ENCODE peak calls at places on chromosomes 5 and 9, in four cellular contexts. V is HepG2, R is IMR-90, P is fibroblast of lung. B is an unnamed sample.

GRCh38 chr5:176995896-176996767 is 10.4 kb downstream of the UIMC1 start:
- DNase-seq in V (no peak), R (peak), P (peak), B (no peak)

GRCh38 chr9:21770877-21771560 is 31.4 kb upstream of the MTAP start:
- DNase-seq in V (no peak), R (peak), P (peak), B (peak)

GRCh38 chr9:19102181-19102630 is 498 bp downstream of the HAUS6 start:
- DNase-seq in V (peak), R (peak), P (no peak), B (peak)

GRCh38 chr5:37991267-37991902 is 151.5 kb upstream of the GDNF start:
- DNase-seq in V (peak), R (no peak), P (no peak), B (peak)

GRCh38 chr5:88833371-88834107 is 49.4 kb downstream of the MEF2C start:
- DNase-seq in V (no peak), R (peak), P (peak), B (no peak)

GRCh38 chr5:60883229-60883628 is 39.2 kb upstream of the ELOVL7 start:
- DNase-seq in V (peak), R (no peak), P (no peak), B (no peak)

GRCh38 chr9:4640027-4640426 is 22.1 kb upstream of the PLPP6 start:
- DNase-seq in V (peak), R (no peak), P (no peak), B (peak)

GRCh38 chr9:25205285-25205684 is 473.0 kb downstream of the TUSC1 start:
- DNase-seq in V (no peak), R (no peak), P (no peak), B (peak)

GRCh38 chr5:143244990-143245389 is 158.5 kb downstream of the NR3C1 start:
- DNase-seq in V (no peak), R (peak), P (peak), B (no peak)

GRCh38 chr5:77302653-77303052 is 92.2 kb downstream of the PDE8B start:
- DNase-seq in V (no peak), R (no peak), P (no peak), B (no peak)

GRCh38 chr5:143229896-143230675 is 173.4 kb downstream of the NR3C1 start:
- DNase-seq in V (peak), R (no peak), P (no peak), B (peak)

GRCh38 chr5:137126829-137127228 is 372.3 kb downstream of the SPOCK1 start:
- DNase-seq in V (no peak), R (no peak), P (no peak), B (no peak)

GRCh38 chr9:90960941-90961340 is 159.3 kb downstream of the SYK start:
- DNase-seq in V (no peak), R (no peak), P (no peak), B (no peak)

GRCh38 chr9:121388140-121388925 is 18.3 kb upstream of the STOM start:
- DNase-seq in V (no peak), R (peak), P (peak), B (no peak)

GRCh38 chr5:175263776-175264175 is 180.2 kb downstream of the DRD1 start:
- DNase-seq in V (no peak), R (no peak), P (no peak), B (no peak)

GRCh38 chr5:37836173-37837100 is 3.4 kb downstream of the GDNF start:
- DNase-seq in V (no peak), R (peak), P (peak), B (peak)

GRCh38 chr9:136091582-136092352 is 3.3 kb downstream of the NACC2 start:
- DNase-seq in V (no peak), R (peak), P (peak), B (peak)
- H3K9ac ChIP-seq in V (peak), R (no peak), P (no peak), B (no peak)

DNA sequence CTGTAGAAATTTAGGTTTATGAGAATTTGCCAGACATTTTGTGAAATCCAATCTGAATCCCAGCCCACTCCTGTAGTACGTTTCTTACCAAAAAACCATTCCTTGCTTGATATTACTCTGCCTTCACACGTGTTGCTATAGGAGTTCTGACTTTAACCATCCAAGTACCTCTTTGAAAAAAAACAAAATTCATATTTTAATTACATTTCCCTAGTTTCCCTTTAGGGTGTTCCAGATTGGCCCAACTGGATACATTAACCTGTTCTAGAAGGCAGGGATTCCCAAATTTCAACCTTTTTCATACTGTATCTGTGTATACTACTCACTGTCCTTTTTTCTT is 1.4 kb upstream of the PJA2 start:
- DNase-seq in V (no peak), R (no peak), P (no peak), B (no peak)
- H3K9ac ChIP-seq in V (peak), R (peak), P (peak), B (peak)

GRCh38 chr9:14313378-14313940 is 482 bp downstream of the NFIB start:
- DNase-seq in V (no peak), R (peak), P (peak), B (peak)
- H3K9ac ChIP-seq in V (peak), R (peak), P (peak), B (no peak)

GRCh38 chr5:141330299-141331080 is at the start of gene PCDHGA1:
- DNase-seq in V (peak), R (peak), P (peak), B (peak)

GRCh38 chr5:141320225-141321169 is at the start of gene TAF7:
- DNase-seq in V (peak), R (peak), P (peak), B (peak)

GRCh38 chr5:141322261-141322660 is 1.7 kb upstream of the TAF7 start:
- DNase-seq in V (no peak), R (no peak), P (no peak), B (no peak)

GRCh38 chr5:141328231-141328630 is 2.1 kb upstream of the PCDHGA1 start:
- DNase-seq in V (no peak), R (no peak), P (no peak), B (no peak)

GRCh38 chr5:141326088-141326854 is 4.0 kb upstream of the PCDHGA1 start:
- DNase-seq in V (peak), R (peak), P (peak), B (peak)
- H3K9ac ChIP-seq in V (peak), R (peak), P (peak), B (no peak)